ENCODE peak calls at places on chromosomes 5 and 9, in six cellular contexts. Q is mesenchymal stem cell, I is IMR-90, F is H9, J is neuronal stem cell, M is H1. D is an unnamed sample.

GRCh38 chr5:111618644-111619271 is 106.4 kb upstream of the STARD4 start:
- DNase-seq in Q (peak; percentile 19), J (no peak), F (no peak), I (no peak), M (no peak), D (peak; percentile 71)

GRCh38 chr9:120104771-120105170 is 475.2 kb downstream of the CDK5RAP2 start:
- DNase-seq in F (no peak), M (no peak), I (no peak), J (no peak), Q (no peak), D (peak; percentile 6)

GRCh38 chr5:86968311-86968753 is 299.4 kb upstream of the RASA1 start:
- DNase-seq in F (no peak), J (peak; percentile 14), I (peak; percentile 65), Q (peak; percentile 66), M (no peak), D (peak; percentile 67)

GRCh38 chr5:179812135-179812825 is 5.6 kb upstream of the MGAT4B start:
- DNase-seq in M (no peak), Q (no peak), F (no peak), I (no peak), J (no peak), D (no peak)

GRCh38 chr9:17531642-17532254 is 47.1 kb upstream of the SH3GL2 start:
- DNase-seq in J (peak; percentile 36), Q (peak; percentile 63), I (peak; percentile 60), M (no peak), F (no peak), D (peak; percentile 47)

GRCh38 chr5:177129206-177129605 is 4.4 kb upstream of the NSD1 start:
- DNase-seq in F (no peak), J (no peak), Q (no peak), M (no peak), I (no peak), D (no peak)

GRCh38 chr9:123957168-123957721 is 27.3 kb upstream of the DENND1A start:
- DNase-seq in F (no peak), M (no peak), I (no peak), J (no peak), Q (no peak), D (peak; percentile 10)

GRCh38 chr5:58074222-58074621 is 385.7 kb downstream of the PLK2 start:
- DNase-seq in Q (peak; percentile 22), J (no peak), I (no peak), F (no peak), M (no peak), D (no peak)

GRCh38 chr9:19378647-19379046 is 1.4 kb downstream of the RPS6 start:
- DNase-seq in Q (no peak), J (no peak), F (no peak), M (no peak), I (no peak), D (no peak)

DNA sequence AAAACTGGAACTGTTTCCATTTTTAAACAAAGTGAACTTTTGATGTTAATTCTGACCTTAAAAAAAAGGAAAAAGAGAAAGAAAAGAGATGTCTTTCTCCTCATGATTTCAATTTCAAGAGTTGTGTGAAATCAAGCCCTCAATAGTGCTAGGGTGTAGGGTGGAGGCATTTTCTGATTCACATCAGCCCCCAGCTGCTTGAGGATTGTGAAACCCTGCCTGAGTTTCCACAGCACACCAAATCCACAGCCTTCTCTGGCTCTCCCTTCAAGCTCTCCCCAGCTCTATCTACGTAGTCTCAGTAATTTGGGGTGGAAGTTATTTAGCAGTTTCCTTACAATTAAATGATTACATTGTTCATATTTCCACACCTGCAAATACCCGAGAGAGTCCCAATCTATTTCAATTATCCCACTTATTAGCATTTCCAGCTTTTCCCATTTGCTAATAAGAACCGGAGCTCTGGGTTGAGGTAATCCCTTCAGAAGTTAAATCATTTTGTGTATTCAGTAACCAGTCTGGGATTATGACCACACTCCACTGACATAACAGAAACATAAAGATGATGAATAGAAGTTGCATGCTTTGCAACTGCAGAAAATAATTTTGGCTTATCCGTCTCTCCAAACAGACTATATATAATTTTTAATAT is 54.9 kb downstream of the MTX3 start:
- DNase-seq in Q (peak; percentile 8), J (no peak), I (peak; percentile 24), M (no peak), F (no peak), D (no peak)
- H3K23ac ChIP-seq in Q (no peak overlapping the region), J (no peak overlapping the region), I (no peak overlapping the region), M (no peak overlapping the region), F (no peak overlapping the region), D (no peak overlapping the region)

GRCh38 chr9:87255437-87256155 is 242.1 kb upstream of the DAPK1 start:
- DNase-seq in J (no peak), I (peak; percentile 10), F (no peak), M (no peak), Q (no peak), D (no peak)
- H2AFZ ChIP-seq in J (no peak overlapping the region), I (no peak overlapping the region), F (no peak overlapping the region), M (no peak overlapping the region), Q (no peak overlapping the region), D (no peak overlapping the region)

GRCh38 chr9:129140397-129141065 is 29.3 kb downstream of the PTPA start:
- DNase-seq in F (peak; percentile 77), I (peak; percentile 45), J (no peak), M (no peak), Q (peak; percentile 58), D (peak; percentile 60)
- H2BK5ac ChIP-seq in F (no peak overlapping the region), I (peak overlapping the region; percentile 99), J (peak overlapping the region; percentile 99), M (peak overlapping the region; percentile 99), Q (peak overlapping the region; percentile 100), D (peak overlapping the region; percentile 100)

GRCh38 chr9:109168170-109168569 is 1.1 kb upstream of the FRRS1L start:
- DNase-seq in J (no peak), M (no peak), Q (no peak), F (no peak), I (no peak), D (no peak)

GRCh38 chr9:109167716-109168115 is 667 bp upstream of the FRRS1L start:
- DNase-seq in M (no peak), F (no peak), Q (no peak), J (no peak), I (no peak), D (no peak)

GRCh38 chr9:109166771-109167601 is at the start of gene FRRS1L:
- DNase-seq in I (no peak), Q (no peak), J (peak; percentile 35), F (peak; percentile 56), M (no peak), D (no peak)

GRCh38 chr9:109164040-109164439 is 3.0 kb downstream of the FRRS1L start:
- DNase-seq in I (no peak), M (no peak), Q (no peak), F (no peak), J (no peak), D (no peak)

DNA sequence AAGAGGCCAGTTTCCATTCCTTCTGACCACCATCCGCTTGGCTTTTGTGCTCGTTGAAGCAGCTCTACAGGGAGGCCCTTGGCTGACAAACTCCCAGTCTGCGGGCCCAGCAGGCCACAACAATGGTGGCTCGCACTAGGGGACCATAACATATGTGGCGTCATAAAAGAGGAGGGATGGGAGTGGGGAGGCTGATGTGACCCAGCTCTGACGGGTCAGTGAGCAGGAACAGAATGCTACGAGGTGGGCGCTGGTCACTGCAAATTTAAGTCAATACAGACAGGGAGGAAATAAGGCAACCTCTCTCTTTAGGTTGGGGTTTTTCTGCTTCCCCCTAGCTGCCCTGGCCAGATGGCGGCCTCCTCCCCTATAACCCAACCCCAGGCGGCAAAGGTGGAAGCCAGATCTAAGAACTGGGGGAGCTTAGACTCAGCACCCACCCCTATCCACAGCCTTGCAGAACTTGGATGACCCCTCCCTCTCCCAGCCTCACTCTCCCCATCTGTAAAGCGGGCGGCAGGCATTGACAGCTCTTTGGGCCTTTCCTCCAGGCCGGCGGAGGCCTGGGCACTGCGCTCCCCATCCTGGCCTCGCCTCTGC is 778 bp downstream of the FRRS1L start:
- DNase-seq in Q (no peak), I (no peak), J (peak; percentile 74), M (no peak), F (peak; percentile 43), D (no peak)
- H3K23ac ChIP-seq in Q (no peak overlapping the region), I (no peak overlapping the region), J (no peak overlapping the region), M (no peak overlapping the region), F (no peak overlapping the region), D (no peak overlapping the region)

GRCh38 chr5:84602371-84602771 is 217.7 kb upstream of the EDIL3 start:
- DNase-seq in J (no peak), I (no peak), M (no peak), Q (no peak), F (no peak), D (no peak)
- H2AFZ ChIP-seq in J (no peak overlapping the region), I (no peak overlapping the region), M (peak overlapping the region; percentile 35), Q (no peak overlapping the region), F (no peak overlapping the region), D (no peak overlapping the region)

GRCh38 chr9:135039266-135039870 is 48.1 kb upstream of the OLFM1 start:
- DNase-seq in Q (no peak), I (no peak), M (no peak), F (peak; percentile 22), J (no peak), D (no peak)
- H2BK5ac ChIP-seq in Q (no peak overlapping the region), I (no peak overlapping the region), M (no peak overlapping the region), F (no peak overlapping the region), J (no peak overlapping the region), D (no peak overlapping the region)

D was measured in trophoblast cell.